ENCODE peak calls at places on chromosomes 6 and 20, in four cellular contexts. V, D, Y and I are unnamed samples.

GRCh38 chr6:85401186-85402062 is 48.5 kb upstream of the NT5E start:
- DNase-seq in V (peak), D (no peak), Y (no peak), I (no peak)

GRCh38 chr6:1605822-1606532 is 3.7 kb upstream of the FOXC1 start:
- DNase-seq in V (no peak), D (no peak), Y (no peak), I (no peak)

GRCh38 chr6:112214749-112215269 is 39.6 kb downstream of the LAMA4 start:
- DNase-seq in V (peak), D (no peak), Y (no peak), I (no peak)

GRCh38 chr6:12288844-12289654 is 1.1 kb upstream of the EDN1 start:
- DNase-seq in V (peak), D (no peak), Y (peak), I (no peak)

GRCh38 chr6:133503330-133503729 is 262.2 kb downstream of the EYA4 start:
- DNase-seq in V (no peak), D (no peak), Y (no peak), I (no peak)

GRCh38 chr20:41149679-41150131 is 12.4 kb downstream of the PLCG1 start:
- DNase-seq in V (peak), D (no peak), Y (peak), I (no peak)

GRCh38 chr6:149963462-149964242 is at the start of gene ULBP1:
- DNase-seq in V (peak), D (peak), Y (peak), I (peak)

GRCh38 chr6:49332781-49333180 is 130.3 kb downstream of the MMUT start:
- DNase-seq in V (peak), D (no peak), Y (no peak), I (no peak)

GRCh38 chr6:7505196-7505699 is 36.2 kb upstream of the DSP start:
- DNase-seq in V (peak), D (no peak), Y (peak), I (no peak)

GRCh38 chr6:47446974-47447373 is 30.6 kb upstream of the CD2AP start:
- DNase-seq in V (peak), D (no peak), Y (no peak), I (no peak)

GRCh38 chr6:158867381-158868121 is 48.4 kb upstream of the EZR start:
- DNase-seq in V (no peak), D (no peak), Y (peak), I (no peak)

GRCh38 chr6:17872908-17873307 is 114.5 kb downstream of the KIF13A start:
- DNase-seq in V (no peak), D (no peak), Y (no peak), I (no peak)

GRCh38 chr6:161186173-161186769 is 87.6 kb downstream of the AGPAT4 start:
- DNase-seq in V (no peak), D (no peak), Y (peak), I (no peak)

GRCh38 chr6:119077643-119078448 is 618 bp downstream of the FAM184A start:
- DNase-seq in V (no peak), D (peak), Y (peak), I (peak)

GRCh38 chr6:135753196-135753595 is 98.3 kb upstream of the PDE7B start:
- DNase-seq in V (no peak), D (no peak), Y (no peak), I (no peak)

GRCh38 chr6:63245908-63246307 is 34.6 kb downstream of the FKBP1C start:
- DNase-seq in V (no peak), D (no peak), Y (no peak), I (no peak)

GRCh38 chr20:17273711-17274110 is 46.9 kb downstream of the PCSK2 start:
- DNase-seq in V (no peak), D (no peak), Y (no peak), I (no peak)

GRCh38 chr6:72709436-72709835 is 87.6 kb downstream of the KCNQ5 start:
- DNase-seq in V (no peak), D (no peak), Y (no peak), I (no peak)

GRCh38 chr20:62806383-62807050 is 1.9 kb downstream of the OGFR start:
- DNase-seq in V (no peak), D (no peak), Y (no peak), I (no peak)

GRCh38 chr20:63352811-63353221 is 8.3 kb downstream of the CHRNA4 start:
- DNase-seq in V (no peak), D (no peak), Y (no peak), I (no peak)

GRCh38 chr6:141483561-141484061 is 649.1 kb upstream of the GJE1 start:
- DNase-seq in V (peak), D (no peak), Y (peak), I (no peak)

GRCh38 chr6:10347561-10348327 is 67.1 kb downstream of the TFAP2A start:
- DNase-seq in V (no peak), D (no peak), Y (no peak), I (no peak)

GRCh38 chr6:101403566-101403965 is 10.1 kb downstream of the GRIK2 start:
- DNase-seq in V (no peak), D (no peak), Y (no peak), I (no peak)

GRCh38 chr6:43176423-43176786 is 5.3 kb downstream of the SRF start:
- DNase-seq in V (no peak), D (no peak), Y (no peak), I (no peak)
- TF ChIP-seq POLR2AphosphoS5 in V (no peak), D (no peak), Y (no peak), I (no peak)

GRCh38 chr6:142886431-142887170 is 58.4 kb downstream of the HIVEP2 start:
- DNase-seq in V (peak), D (no peak), Y (no peak), I (no peak)
- TF ChIP-seq POLR2AphosphoS5 in V (no peak), D (no peak), Y (no peak), I (no peak)

DNA sequence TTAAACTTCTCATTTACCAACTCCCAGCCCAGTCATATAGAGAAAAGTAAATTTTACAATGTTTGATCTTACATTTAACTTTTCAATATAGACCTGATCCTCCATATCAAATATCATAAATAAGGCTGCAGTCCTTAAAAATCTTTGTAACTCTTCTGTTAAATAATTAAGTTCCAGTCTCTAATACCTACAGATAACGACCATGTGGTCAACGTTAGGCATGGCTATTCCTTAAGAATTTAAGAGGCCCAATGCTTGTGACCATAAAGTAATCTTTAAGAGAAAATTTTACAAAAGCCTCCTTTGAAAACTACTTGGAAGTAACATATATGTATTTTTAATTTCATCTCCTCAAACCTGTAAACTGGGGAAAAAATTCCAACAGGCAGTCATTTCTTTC is 1.6 kb downstream of the FBXO5 start:
- DNase-seq in V (no peak), D (no peak), Y (no peak), I (no peak)
- TF ChIP-seq POLR2AphosphoS5 in V (no peak), D (no peak), Y (no peak), I (no peak)

GRCh38 chr6:169190144-169190584 is 63.5 kb downstream of the THBS2 start:
- DNase-seq in V (no peak), D (no peak), Y (peak), I (no peak)
- TF ChIP-seq POLR2AphosphoS5 in V (no peak), D (peak), Y (peak), I (no peak)

DNA sequence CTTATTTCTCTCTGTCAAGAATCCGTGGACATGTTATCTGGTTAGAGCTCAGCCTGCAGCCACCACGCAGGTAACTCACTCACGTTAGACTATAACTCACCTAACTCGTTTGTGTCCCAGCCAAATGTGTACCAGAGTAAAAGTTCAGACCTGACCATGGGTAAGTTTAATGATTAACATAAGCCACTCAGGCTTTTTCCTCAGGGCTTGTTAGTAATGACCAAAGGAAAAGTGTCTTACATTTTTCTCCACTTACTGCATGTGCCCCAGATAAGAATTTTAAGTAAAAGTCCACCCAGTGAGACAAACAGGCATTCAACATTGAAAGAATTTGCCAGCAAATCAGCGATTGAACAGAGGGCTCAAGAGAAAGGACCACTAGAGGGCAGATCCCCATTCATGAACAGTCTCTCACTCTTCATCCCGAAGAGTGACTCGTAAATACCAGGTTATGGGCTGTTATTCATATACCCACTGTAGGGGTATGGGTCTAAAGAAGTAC is at the start of gene PKHD1:
- DNase-seq in V (peak), D (no peak), Y (peak), I (no peak)
- TF ChIP-seq POLR2AphosphoS5 in V (no peak), D (no peak), Y (no peak), I (no peak)

GRCh38 chr6:148509789-148510581 is 167.3 kb downstream of the SASH1 start:
- DNase-seq in V (peak), D (no peak), Y (peak), I (no peak)
- TF ChIP-seq POLR2AphosphoS5 in V (no peak), D (no peak), Y (peak), I (no peak)